ENCODE peak calls at places on chromosome 4, in seven cellular contexts. R is neural progenitor cell, V is right atrium auricular region, W is prostate gland, D is aorta, N is Panc1, U is ovary. Q is an unnamed sample.

GRCh38 chr4:41207330-41207831 is 7.0 kb downstream of the APBB2 start:
- DNase-seq in V (no peak), U (peak; percentile 32), R (no peak), D (no peak), N (no peak), W (no peak), Q (no peak)

GRCh38 chr4:129362685-129363274 is 266.8 kb downstream of the C4orf33 start:
- DNase-seq in N (peak; percentile 25), U (peak; percentile 42), V (no peak), W (peak; percentile 45), D (peak; percentile 54), R (peak; percentile 85), Q (no peak)

GRCh38 chr4:115234405-115235093 is 121.1 kb upstream of the NDST4 start:
- DNase-seq in U (no peak), N (no peak), D (no peak), V (no peak), R (peak; percentile 31), W (no peak), Q (no peak)

GRCh38 chr4:124806403-124806802 is 93.9 kb upstream of the ANKRD50 start:
- DNase-seq in W (no peak), N (no peak), D (no peak), R (no peak), U (no peak), V (no peak), Q (no peak)

GRCh38 chr4:65071532-65071931 is 598.8 kb downstream of the EPHA5 start:
- DNase-seq in R (no peak), V (no peak), N (no peak), U (no peak), W (no peak), D (no peak), Q (no peak)

GRCh38 chr4:120870279-120870673 is 52.2 kb downstream of the PRDM5 start:
- DNase-seq in N (no peak), R (peak; percentile 22), W (no peak), V (no peak), D (no peak), U (no peak), Q (no peak)

GRCh38 chr4:158825443-158826036 is 56.7 kb downstream of the FNIP2 start:
- DNase-seq in W (no peak), U (no peak), V (no peak), D (no peak), N (no peak), R (no peak), Q (no peak)

GRCh38 chr4:27011401-27011800 is 150.8 kb downstream of the STIM2 start:
- DNase-seq in N (no peak), V (no peak), W (no peak), U (no peak), D (no peak), R (no peak), Q (no peak)

GRCh38 chr4:146192060-146192459 is 16.5 kb downstream of the LSM6 start:
- DNase-seq in R (no peak), V (no peak), W (no peak), D (no peak), N (no peak), U (no peak), Q (no peak)

GRCh38 chr4:56844817-56845580 is 23.5 kb upstream of the SPINK2 start:
- DNase-seq in N (no peak), W (no peak), R (peak; percentile 49), U (no peak), V (no peak), D (no peak), Q (no peak)

GRCh38 chr4:56871357-56871993 is 36.2 kb upstream of the REST start:
- DNase-seq in R (peak; percentile 86), N (no peak), V (no peak), D (no peak), U (no peak), W (no peak), Q (no peak)

GRCh38 chr4:17544205-17544604 is 29.2 kb downstream of the CLRN2 start:
- DNase-seq in N (peak; percentile 5), R (no peak), D (no peak), V (no peak), U (no peak), W (no peak), Q (no peak)

GRCh38 chr4:185752881-185753280 is 59.1 kb downstream of the SORBS2 start:
- DNase-seq in D (no peak), R (no peak), V (no peak), U (no peak), W (no peak), N (no peak), Q (no peak)

GRCh38 chr4:55396305-55397023 is 707 bp downstream of the TMEM165 start:
- DNase-seq in V (peak; percentile 59), U (peak; percentile 64), N (no peak), R (peak; percentile 83), D (peak; percentile 61), W (peak; percentile 21), Q (peak; percentile 84)

GRCh38 chr4:150540959-150541360 is 41.0 kb upstream of the MAB21L2 start:
- DNase-seq in W (no peak), V (no peak), R (peak; percentile 47), D (no peak), U (no peak), N (no peak), Q (no peak)

GRCh38 chr4:126890994-126891393 is 741.8 kb upstream of the INTU start:
- DNase-seq in D (no peak), N (no peak), R (peak; percentile 2), W (no peak), U (no peak), V (no peak), Q (no peak)

GRCh38 chr4:128725405-128725804 is 84.1 kb upstream of the JADE1 start:
- DNase-seq in V (no peak), R (peak; percentile 5), D (no peak), W (peak; percentile 44), U (no peak), N (no peak), Q (no peak)

GRCh38 chr4:140567722-140568121 is 1.0 kb downstream of the UCP1 start:
- DNase-seq in V (no peak), D (no peak), R (peak; percentile 73), N (no peak), W (no peak), U (no peak), Q (no peak)

GRCh38 chr4:186700746-186701145 is 22.9 kb downstream of the FAT1 start:
- DNase-seq in N (no peak), D (peak; percentile 74), W (no peak), R (no peak), U (peak; percentile 31), V (peak; percentile 97), Q (no peak)

GRCh38 chr4:156771171-156771837 is 200.3 kb downstream of the PDGFC start:
- DNase-seq in N (no peak), W (peak; percentile 90), V (no peak), U (no peak), D (peak; percentile 51), R (peak; percentile 51), Q (no peak)

GRCh38 chr4:98509641-98510170 is 148.7 kb downstream of the TSPAN5 start:
- DNase-seq in N (no peak), U (no peak), R (no peak), W (no peak), V (no peak), D (no peak), Q (no peak)

GRCh38 chr4:17771284-17771908 is 10.0 kb downstream of the FAM184B start:
- DNase-seq in U (no peak), W (no peak), V (no peak), N (no peak), R (no peak), D (no peak), Q (no peak)

GRCh38 chr4:55107054-55107453 is 18.3 kb downstream of the KDR start:
- DNase-seq in U (no peak), R (no peak), D (no peak), W (no peak), N (no peak), V (no peak), Q (no peak)

GRCh38 chr4:140135529-140136021 is 18.4 kb downstream of the MAML3 start:
- DNase-seq in D (peak; percentile 52), N (no peak), R (no peak), V (peak; percentile 65), W (no peak), U (peak; percentile 76), Q (peak; percentile 84)

GRCh38 chr4:184387351-184387750 is 87.0 kb downstream of the IRF2 start:
- DNase-seq in N (no peak), V (no peak), D (no peak), U (no peak), R (no peak), W (no peak), Q (no peak)
- H3K4me1 ChIP-seq in N (peaks cover 39% of the 10 kb centered on the region), V (peaks cover 80% of the 10 kb centered on the region), D (no peaks in the 10 kb centered on the region), U (peaks cover 10% of the 10 kb centered on the region), R (peaks cover 56% of the 10 kb centered on the region), W (peaks cover 13% of the 10 kb centered on the region), Q (peaks cover 17% of the 10 kb centered on the region)

DNA sequence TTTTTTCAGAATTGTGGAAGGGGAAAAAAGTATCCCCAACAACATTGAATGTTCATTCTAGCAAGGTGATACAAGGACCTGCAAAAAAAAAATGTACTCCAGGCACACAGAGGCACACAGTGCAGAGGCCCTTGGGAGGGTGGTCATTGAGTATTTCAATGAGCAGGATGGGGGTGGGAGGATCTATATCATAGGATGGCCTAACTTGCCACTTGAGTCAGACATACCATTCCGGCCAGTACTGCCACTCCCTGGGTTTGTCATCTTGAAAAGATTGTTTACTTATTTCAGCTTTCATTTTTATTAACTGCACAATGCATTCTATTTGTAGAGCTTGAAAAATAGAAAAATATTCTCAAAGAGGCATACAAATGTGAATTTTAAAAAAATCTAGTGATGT is 18.7 kb downstream of the ZNF595 start:
- DNase-seq in U (no peak), W (no peak), D (no peak), V (no peak), N (no peak), R (no peak), Q (no peak)
- H3K9me3 ChIP-seq in U (peaks cover 48% of the 10 kb centered on the region), W (peaks cover 2% of the 10 kb centered on the region), D (peaks cover 22% of the 10 kb centered on the region), V (peaks cover 15% of the 10 kb centered on the region), N (peaks cover 59% of the 10 kb centered on the region), R (peaks cover 67% of the 10 kb centered on the region), Q (peaks cover 30% of the 10 kb centered on the region)

GRCh38 chr4:13983189-13983790 is 355.8 kb upstream of the BOD1L1 start:
- DNase-seq in R (no peak), U (no peak), D (no peak), N (no peak), V (no peak), W (no peak), Q (no peak)
- H3K4me1 ChIP-seq in R (no peaks in the 10 kb centered on the region), U (no peaks in the 10 kb centered on the region), D (peaks cover 2% of the 10 kb centered on the region), N (no peaks in the 10 kb centered on the region), V (peaks cover 9% of the 10 kb centered on the region), W (no peaks in the 10 kb centered on the region), Q (peaks cover 26% of the 10 kb centered on the region)

DNA sequence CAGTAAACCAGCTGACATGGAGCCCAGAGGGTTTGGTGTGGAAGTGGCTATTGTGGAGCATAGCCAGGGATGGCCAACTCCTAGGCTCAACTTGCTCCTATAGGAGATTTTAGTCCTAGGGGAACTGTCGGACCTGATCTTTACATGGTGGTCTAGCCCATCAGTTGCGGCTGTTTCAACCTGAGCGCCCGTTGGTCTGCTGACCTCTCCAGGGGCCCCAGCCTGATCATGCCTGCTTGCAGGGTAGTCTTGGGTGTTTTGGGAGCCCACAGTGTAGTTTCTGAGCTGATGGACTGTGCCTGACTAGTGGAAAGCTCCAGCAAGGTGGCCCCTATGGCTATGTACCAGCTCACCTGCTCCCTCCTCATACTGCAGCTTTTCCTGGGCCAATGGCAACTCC is 597.0 kb downstream of the IQCM start:
- DNase-seq in W (no peak), R (no peak), N (no peak), D (no peak), U (no peak), V (no peak), Q (no peak)
- H3K9me3 ChIP-seq in W (no peaks in the 10 kb centered on the region), R (no peaks in the 10 kb centered on the region), N (no peaks in the 10 kb centered on the region), D (peaks cover 2% of the 10 kb centered on the region), U (no peaks in the 10 kb centered on the region), V (peaks cover 7% of the 10 kb centered on the region), Q (peaks cover 4% of the 10 kb centered on the region)